ENCODE peak calls at places on chromosomes 16 and 17, in eight cellular contexts. W, K, F, B, Q, S, J and U are unnamed samples.

GRCh38 chr17:34624767-34625389 is 45.5 kb downstream of the TMEM132E start:
- DNase-seq in Q (no peak), W (no peak), J (peak; percentile 68), K (no peak), S (no peak), B (no peak), F (no peak), U (no peak)

GRCh38 chr17:45425125-45425983 is 7.3 kb downstream of the ARHGAP27 start:
- DNase-seq in Q (peak; percentile 58), W (peak; percentile 35), J (peak; percentile 87), F (no peak), K (no peak), S (peak; percentile 92), B (peak; percentile 61), U (no peak)

GRCh38 chr17:66177048-66177447 is 14.9 kb downstream of the CEP112 start:
- DNase-seq in F (no peak), W (no peak), B (no peak), K (no peak), S (no peak), Q (no peak), J (no peak), U (no peak)

GRCh38 chr16:57761301-57761700 is 25.7 kb downstream of the KATNB1 start:
- DNase-seq in J (no peak), K (no peak), B (no peak), Q (no peak), S (no peak), W (no peak), F (peak; percentile 9), U (no peak)

GRCh38 chr16:3878610-3879009 is 1.9 kb downstream of the CREBBP start:
- DNase-seq in W (no peak), S (peak; percentile 2), J (no peak), F (no peak), Q (no peak), B (no peak), K (no peak), U (no peak)

GRCh38 chr17:58338454-58338841 is 9.9 kb upstream of the TSPOAP1 start:
- DNase-seq in B (no peak), W (no peak), K (no peak), F (no peak), Q (no peak), J (no peak), S (no peak), U (no peak)

GRCh38 chr17:9842057-9842758 is 16.5 kb downstream of the GLP2R start:
- DNase-seq in B (peak; percentile 61), Q (peak; percentile 37), S (no peak), K (peak; percentile 78), F (peak; percentile 50), J (no peak), W (peak; percentile 70), U (peak; percentile 93)

GRCh38 chr17:72816406-72816805 is 276.1 kb downstream of the SLC39A11 start:
- DNase-seq in S (no peak), B (no peak), K (no peak), W (no peak), Q (no peak), J (peak; percentile 36), F (no peak), U (no peak)

GRCh38 chr17:63816123-63816522 is 11.1 kb upstream of the PSMC5 start:
- DNase-seq in F (no peak), B (no peak), Q (no peak), S (no peak), K (no peak), J (no peak), W (no peak), U (no peak)

GRCh38 chr17:8015957-8016631 is 13.7 kb downstream of the GUCY2D start:
- DNase-seq in J (peak; percentile 52), W (no peak), B (no peak), K (no peak), F (no peak), Q (no peak), S (no peak), U (peak; percentile 93)

DNA sequence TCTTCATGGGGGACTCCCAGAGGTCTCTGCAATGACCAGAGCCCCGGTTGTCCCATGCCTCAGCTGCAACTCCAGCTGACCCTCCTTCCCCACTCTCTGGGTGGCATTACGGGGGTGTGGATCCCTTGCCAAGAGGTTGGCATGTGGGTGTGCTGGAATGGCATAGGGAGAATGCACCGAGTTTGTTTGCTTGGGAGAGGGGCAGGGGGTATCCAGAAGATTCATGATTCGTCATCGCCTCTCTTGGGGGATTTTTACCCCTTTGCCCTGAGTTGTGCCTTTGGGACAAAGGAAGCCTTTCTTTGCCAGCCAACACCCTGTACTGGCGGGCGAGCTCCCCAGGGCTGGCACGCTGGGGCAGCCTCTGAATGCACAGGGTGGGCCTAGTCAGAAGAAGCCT is 6.5 kb downstream of the ERBB2 start:
- DNase-seq in J (no peak), S (no peak), B (no peak), K (no peak), W (no peak), Q (no peak), F (no peak), U (no peak)
- H3K4me3 ChIP-seq in J (no peak overlapping the region), S (no peak overlapping the region), B (no peak overlapping the region), K (no peak overlapping the region), W (no peak overlapping the region), Q (no peak overlapping the region), F (no peak overlapping the region), U (no peak overlapping the region)

DNA sequence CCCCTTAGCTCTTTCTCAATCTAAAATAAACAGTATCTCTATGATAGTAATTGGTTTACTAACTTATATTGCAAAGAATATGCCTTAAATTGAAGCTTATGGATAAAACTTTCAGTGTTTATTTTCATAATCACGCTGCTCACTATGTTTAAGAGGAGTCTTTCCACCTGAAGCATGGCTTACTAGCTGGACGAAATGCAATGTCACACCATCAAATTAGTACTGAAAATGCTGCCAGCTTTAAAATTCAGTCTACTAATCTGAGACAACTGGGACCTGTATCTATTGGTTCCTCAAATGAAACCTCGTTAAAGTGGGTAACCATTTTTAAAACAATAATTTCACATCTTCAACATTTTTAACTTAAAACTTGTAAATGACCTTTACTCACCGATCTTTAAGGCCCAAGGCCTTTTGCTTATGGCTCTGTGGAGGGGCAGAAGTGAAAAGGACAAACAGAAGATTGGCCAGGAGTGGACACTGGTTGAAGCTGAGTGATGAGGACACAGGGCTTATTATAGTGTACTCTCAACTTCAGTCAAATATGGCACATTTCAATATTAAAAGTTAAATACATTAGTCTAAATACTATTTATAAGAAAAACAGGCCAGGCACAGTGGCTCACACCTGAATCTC is 212.8 kb upstream of the WSB1 start:
- DNase-seq in Q (no peak), W (no peak), K (no peak), B (no peak), F (no peak), J (no peak), S (no peak), U (no peak)
- H3K9me3 ChIP-seq in Q (no peaks in the 10 kb centered on the region), W (peaks cover 12% of the 10 kb centered on the region), K (no peaks in the 10 kb centered on the region), B (no peaks in the 10 kb centered on the region), F (no peaks in the 10 kb centered on the region), J (peaks cover 34% of the 10 kb centered on the region), S (no peaks in the 10 kb centered on the region), U (no peaks in the 10 kb centered on the region)

GRCh38 chr16:56653218-56653617 is 1.5 kb downstream of the MT1B start:
- DNase-seq in K (no peak), W (no peak), Q (no peak), S (no peak), J (no peak), F (no peak), B (no peak), U (no peak)

GRCh38 chr16:56652600-56652999 is 914 bp downstream of the MT1B start:
- DNase-seq in Q (no peak), J (no peak), W (no peak), F (no peak), S (no peak), B (no peak), K (no peak), U (no peak)

GRCh38 chr16:56657555-56658430 is at the start of gene MT1F:
- DNase-seq in J (peak; percentile 89), B (peak; percentile 73), K (no peak), Q (peak; percentile 59), S (peak; percentile 93), F (peak; percentile 79), W (peak; percentile 15), U (peak; percentile 92)

GRCh38 chr16:56662357-56663354 is 4.9 kb downstream of the MT1F start:
- DNase-seq in K (no peak), F (no peak), J (no peak), B (no peak), W (no peak), Q (no peak), S (no peak), U (no peak)

GRCh38 chr16:56658476-56658875 is 717 bp downstream of the MT1F start:
- DNase-seq in W (no peak), F (no peak), K (no peak), J (no peak), S (no peak), Q (no peak), B (no peak), U (no peak)
- H3K4me3 ChIP-seq in W (peak overlapping the region; percentile 31), F (peak overlapping the region; percentile 68), K (peak overlapping the region; percentile 35), J (peak overlapping the region; percentile 56), S (peak overlapping the region; percentile 42), Q (peak overlapping the region; percentile 71), B (peak overlapping the region; percentile 72), U (peak overlapping the region; percentile 62)

GRCh38 chr16:35745821-35746248 is 2286.4 kb downstream of the TP53TG3F start:
- DNase-seq in S (no peak), J (no peak), W (no peak), K (no peak), B (no peak), F (no peak), Q (no peak), U (peak; percentile 77)
- H3K9me3 ChIP-seq in S (peaks cover 8% of the 10 kb centered on the region), J (peaks cover 3% of the 10 kb centered on the region), W (peaks cover 3% of the 10 kb centered on the region), K (no peaks in the 10 kb centered on the region), B (peaks cover 7% of the 10 kb centered on the region), F (no peaks in the 10 kb centered on the region), Q (no peaks in the 10 kb centered on the region), U (no peaks in the 10 kb centered on the region)